ENCODE peak calls at places on chromosome 4, in seven cellular contexts. O is NCI-H446, F is GM23338, B is T-helper 2 cell, A is cardiac muscle cell, T is heart right ventricle, H is NCI-H1092. P is an unnamed sample.

GRCh38 chr4:68167706-68168105 is 38.0 kb upstream of the TMPRSS11F start:
- DNase-seq in O (no peak), T (no peak), H (no peak), F (no peak), A (no peak), B (no peak), P (peak; percentile 13)

GRCh38 chr4:166324321-166324720 is 451.3 kb downstream of the TLL1 start:
- DNase-seq in B (no peak), F (peak; percentile 75), T (no peak), H (no peak), O (no peak), A (peak; percentile 16), P (peak; percentile 6)

GRCh38 chr4:175891231-175891630 is 79.2 kb upstream of the GPM6A start:
- DNase-seq in B (no peak), F (no peak), A (no peak), T (no peak), H (no peak), O (no peak), P (no peak)

GRCh38 chr4:40688446-40689095 is 58.9 kb upstream of the RBM47 start:
- DNase-seq in B (no peak), T (no peak), F (no peak), H (no peak), A (no peak), O (no peak), P (no peak)

GRCh38 chr4:96166806-96167205 is 326.9 kb downstream of the PDHA2 start:
- DNase-seq in T (no peak), B (no peak), H (no peak), F (no peak), A (peak; percentile 35), O (no peak), P (no peak)

GRCh38 chr4:165827018-165827417 is 46.0 kb upstream of the TLL1 start:
- DNase-seq in A (no peak), H (no peak), B (no peak), O (no peak), T (no peak), F (no peak), P (no peak)

GRCh38 chr4:120842046-120842445 is 80.5 kb downstream of the PRDM5 start:
- DNase-seq in F (no peak), O (no peak), A (peak; percentile 61), T (no peak), H (no peak), B (no peak), P (no peak)

GRCh38 chr4:147981305-147981704 is 249.4 kb downstream of the ARHGAP10 start:
- DNase-seq in T (no peak), A (no peak), F (no peak), B (no peak), O (no peak), H (no peak), P (no peak)

GRCh38 chr4:162782096-162782777 is 384.5 kb downstream of the NAF1 start:
- DNase-seq in H (no peak), A (no peak), F (no peak), T (no peak), O (no peak), B (no peak), P (no peak)

GRCh38 chr4:71713611-71714203 is 70.2 kb downstream of the GC start:
- DNase-seq in A (peak; percentile 83), B (no peak), O (no peak), H (peak; percentile 31), F (peak; percentile 51), T (no peak), P (peak; percentile 43)

GRCh38 chr4:2357821-2358745 is 60.4 kb downstream of the ZFYVE28 start:
- DNase-seq in A (no peak), F (no peak), B (no peak), O (no peak), T (no peak), H (no peak), P (no peak)

GRCh38 chr4:136281889-136282288 is 1250.4 kb downstream of the PCDH18 start:
- DNase-seq in O (no peak), H (no peak), B (no peak), A (no peak), F (peak; percentile 68), T (no peak), P (no peak)

GRCh38 chr4:109962401-109962800 is 49.7 kb downstream of the EGF start:
- DNase-seq in H (no peak), F (no peak), A (no peak), O (no peak), T (no peak), B (no peak), P (no peak)

GRCh38 chr4:100497729-100498250 is 20.0 kb downstream of the EMCN start:
- DNase-seq in B (no peak), H (no peak), T (no peak), F (no peak), A (no peak), O (no peak), P (no peak)

GRCh38 chr4:48698029-48698901 is 81.8 kb downstream of the FRYL start:
- DNase-seq in T (no peak), B (no peak), F (no peak), A (peak; percentile 95), O (no peak), H (no peak), P (no peak)

GRCh38 chr4:12965334-12965733 is 518.8 kb downstream of the RAB28 start:
- DNase-seq in T (no peak), A (no peak), B (no peak), O (no peak), H (no peak), F (no peak), P (no peak)

GRCh38 chr4:25161599-25161960 is 1.3 kb upstream of the SEPSECS start:
- DNase-seq in B (no peak), F (no peak), T (no peak), A (no peak), O (no peak), H (no peak), P (peak; percentile 13)

GRCh38 chr4:59039046-59039445 is 1928.9 kb upstream of the IGFBP7 start:
- DNase-seq in A (no peak), B (no peak), H (no peak), F (no peak), O (no peak), T (no peak), P (no peak)

GRCh38 chr4:13599159-13599558 is 28.4 kb downstream of the BOD1L1 start:
- DNase-seq in B (no peak), O (no peak), T (no peak), H (no peak), A (no peak), F (peak; percentile 77), P (no peak)

GRCh38 chr4:111641813-111642579 is 503.3 kb upstream of the FAM241A start:
- DNase-seq in F (peak; percentile 93), T (no peak), A (peak; percentile 95), B (no peak), O (peak; percentile 48), H (peak; percentile 45), P (peak; percentile 69)

GRCh38 chr4:185379326-185380295 is 16.1 kb downstream of the LRP2BP start:
- DNase-seq in A (no peak), T (no peak), B (no peak), F (no peak), O (no peak), H (no peak), P (no peak)

GRCh38 chr4:184745747-184746531 is 12.0 kb upstream of the CENPU start:
- DNase-seq in H (peak; percentile 57), O (peak; percentile 52), F (peak; percentile 90), B (peak; percentile 42), T (peak; percentile 45), A (peak; percentile 91), P (peak; percentile 4)

GRCh38 chr4:108651068-108651794 is 832 bp downstream of the OSTC start:
- DNase-seq in B (no peak), T (no peak), H (no peak), A (peak; percentile 63), F (peak; percentile 13), O (no peak), P (no peak)

GRCh38 chr4:25177147-25177546 is 16.9 kb upstream of the SEPSECS start:
- DNase-seq in B (no peak), A (no peak), T (no peak), F (no peak), H (no peak), O (no peak), P (no peak)